ENCODE peak calls at places on chromosomes 12 and 14, in six cellular contexts. One of them, this sample, is unnamed.

GRCh38 chr14:53742226-53742607 is 214.4 kb downstream of the BMP4 start:
- DNase-seq in right lobe of liver: no peak
- DNase-seq in lung: no peak
- DNase-seq in NCI-H1048: no peak
- DNase-seq in mesothelial cell of epicardium: no peak
- DNase-seq in progenitor cell of endocrine pancreas: no peak
- DNase-seq in this sample: no peak

GRCh38 chr12:57738661-57739237 is at the start of gene AGAP2:
- DNase-seq in progenitor cell of endocrine pancreas: no peak
- DNase-seq in NCI-H1048: no peak
- DNase-seq in right lobe of liver: no peak
- DNase-seq in lung: no peak
- DNase-seq in mesothelial cell of epicardium: no peak
- DNase-seq in this sample: no peak

GRCh38 chr14:100375273-100375962 is 52.3 kb downstream of the SLC25A47 start:
- DNase-seq in right lobe of liver: peak; percentile 84
- DNase-seq in NCI-H1048: no peak
- DNase-seq in mesothelial cell of epicardium: no peak
- DNase-seq in lung: peak; percentile 86
- DNase-seq in progenitor cell of endocrine pancreas: no peak
- DNase-seq in this sample: no peak

GRCh38 chr14:68981539-68981976 is 2.5 kb upstream of the ACTN1 start:
- DNase-seq in progenitor cell of endocrine pancreas: no peak
- DNase-seq in lung: no peak
- DNase-seq in NCI-H1048: no peak
- DNase-seq in right lobe of liver: no peak
- DNase-seq in mesothelial cell of epicardium: no peak
- DNase-seq in this sample: no peak

GRCh38 chr12:108175310-108175709 is 46.2 kb downstream of the WSCD2 start:
- DNase-seq in lung: no peak
- DNase-seq in NCI-H1048: no peak
- DNase-seq in mesothelial cell of epicardium: no peak
- DNase-seq in right lobe of liver: no peak
- DNase-seq in progenitor cell of endocrine pancreas: no peak
- DNase-seq in this sample: no peak

GRCh38 chr14:32104803-32105202 is 27.7 kb downstream of the ARHGAP5 start:
- DNase-seq in lung: no peak
- DNase-seq in NCI-H1048: no peak
- DNase-seq in right lobe of liver: no peak
- DNase-seq in progenitor cell of endocrine pancreas: no peak
- DNase-seq in mesothelial cell of epicardium: no peak
- DNase-seq in this sample: no peak

GRCh38 chr12:67482751-67483661 is 165.5 kb upstream of the DYRK2 start:
- DNase-seq in NCI-H1048: no peak
- DNase-seq in right lobe of liver: peak; percentile 62
- DNase-seq in mesothelial cell of epicardium: peak; percentile 66
- DNase-seq in progenitor cell of endocrine pancreas: no peak
- DNase-seq in lung: peak; percentile 38
- DNase-seq in this sample: no peak

GRCh38 chr12:131015581-131016337 is 62.1 kb downstream of the ADGRD1 start:
- DNase-seq in lung: no peak
- DNase-seq in right lobe of liver: no peak
- DNase-seq in mesothelial cell of epicardium: no peak
- DNase-seq in NCI-H1048: no peak
- DNase-seq in progenitor cell of endocrine pancreas: no peak
- DNase-seq in this sample: no peak

GRCh38 chr14:25150934-25151790 is 101.2 kb upstream of the STXBP6 start:
- DNase-seq in lung: no peak
- DNase-seq in progenitor cell of endocrine pancreas: no peak
- DNase-seq in right lobe of liver: no peak
- DNase-seq in NCI-H1048: no peak
- DNase-seq in mesothelial cell of epicardium: no peak
- DNase-seq in this sample: no peak